ENCODE peak calls at places on chromosomes 16 and 17, in five cellular contexts. X is small intestine, M is nucleus accumbens, O is GM18507, J is ecto neural progenitor cell. L is an unnamed sample.
A peak's percentile ranks its signal among the peaks of the same experiment; 100 is the strongest.

GRCh38 chr17:17349724-17350106 is 46.5 kb downstream of the NT5M start:
- DNase-seq in J (peak; percentile 42), O (no peak), M (no peak), X (no peak), L (no peak)

GRCh38 chr17:27407916-27408846 is 48.1 kb upstream of the KSR1 start:
- DNase-seq in J (no peak), O (no peak), M (no peak), X (no peak), L (no peak)

GRCh38 chr17:37607637-37608368 is 1.4 kb downstream of the SYNRG start:
- DNase-seq in M (no peak), J (no peak), X (peak; percentile 45), O (no peak), L (no peak)

GRCh38 chr17:64638552-64639198 is 23.4 kb downstream of the SMURF2 start:
- DNase-seq in O (no peak), X (no peak), M (no peak), J (no peak), L (no peak)

GRCh38 chr16:2842340-2843000 is 12.4 kb downstream of the ZG16B start:
- DNase-seq in J (peak; percentile 68), X (peak; percentile 40), M (peak; percentile 26), O (peak; percentile 38), L (peak; percentile 85)

GRCh38 chr17:67376509-67376891 is 581 bp upstream of the PITPNC1 start:
- DNase-seq in J (no peak), O (no peak), X (peak; percentile 32), M (peak; percentile 61), L (peak; percentile 10)

GRCh38 chr16:89354325-89354724 is 136.0 kb downstream of the ANKRD11 start:
- DNase-seq in M (no peak), O (no peak), X (peak; percentile 61), J (no peak), L (no peak)

GRCh38 chr16:86185089-86185488 is 286.1 kb downstream of the IRF8 start:
- DNase-seq in M (no peak), O (no peak), J (no peak), X (no peak), L (no peak)

GRCh38 chr16:55010492-55011260 is 80.0 kb downstream of the IRX5 start:
- DNase-seq in M (no peak), J (no peak), O (no peak), X (no peak), L (no peak)